ENCODE peak calls at places on chromosomes 6 and 20, in eight cellular contexts. Z is EL; H is iris pigment epithelial cell; U is HEK293T; W is type B pancreatic cell; A is adrenal gland; X is WTC11; S is CD8-positive, alpha-beta memory T cell. Q is an unnamed sample.

GRCh38 chr6:42661540-42662153 is 60.8 kb downstream of the PRPH2 start:
- DNase-seq in X (peak; percentile 78), Z (peak; percentile 75), W (peak; percentile 82), A (peak; percentile 74), U (peak; percentile 76), S (peak; percentile 88), H (peak; percentile 61), Q (peak; percentile 77)

GRCh38 chr6:167551634-167552630 is 227.0 kb downstream of the TTLL2 start:
- DNase-seq in W (no peak), S (no peak), X (no peak), A (no peak), U (no peak), H (no peak), Z (no peak), Q (no peak)

GRCh38 chr6:136980070-136980469 is 58.0 kb downstream of the SLC35D3 start:
- DNase-seq in Z (no peak), H (no peak), U (no peak), X (no peak), W (no peak), S (no peak), A (no peak), Q (no peak)

GRCh38 chr6:129635396-129636164 is 74.4 kb downstream of the ARHGAP18 start:
- DNase-seq in Z (peak; percentile 67), A (no peak), H (peak; percentile 65), X (no peak), W (no peak), U (no peak), S (no peak), Q (peak; percentile 49)

GRCh38 chr6:104601756-104602155 is 258.0 kb downstream of the HACE1 start:
- DNase-seq in A (no peak), U (no peak), W (no peak), H (peak; percentile 34), X (no peak), S (no peak), Z (no peak), Q (no peak)

GRCh38 chr20:46118481-46119020 is 437 bp downstream of the CD40 start:
- DNase-seq in W (no peak), X (peak; percentile 57), H (no peak), Z (peak; percentile 55), S (no peak), U (no peak), A (no peak), Q (peak; percentile 5)

GRCh38 chr6:29757701-29758293 is 34.6 kb downstream of the HLA-F start:
- DNase-seq in H (no peak), U (no peak), A (no peak), X (no peak), W (peak; percentile 32), Z (no peak), S (no peak), Q (no peak)

GRCh38 chr6:129749749-129750120 is 39.8 kb upstream of the ARHGAP18 start:
- DNase-seq in Z (peak; percentile 87), W (no peak), X (no peak), S (peak; percentile 45), H (peak; percentile 91), A (no peak), U (no peak), Q (peak; percentile 67)

GRCh38 chr20:20259534-20259933 is 108.4 kb upstream of the INSM1 start:
- DNase-seq in W (no peak), A (peak; percentile 25), X (no peak), H (no peak), Z (peak; percentile 9), S (no peak), U (no peak), Q (no peak)

GRCh38 chr6:141452354-141452686 is 680.4 kb upstream of the GJE1 start:
- DNase-seq in U (no peak), Z (no peak), X (no peak), S (no peak), W (no peak), H (no peak), A (no peak), Q (no peak)

GRCh38 chr6:107490568-107491058 is 696 bp downstream of the SOBP start:
- DNase-seq in S (no peak), H (no peak), W (no peak), X (no peak), U (no peak), Z (no peak), A (no peak), Q (no peak)

GRCh38 chr6:110930795-110931194 is 27.7 kb upstream of the GTF3C6 start:
- DNase-seq in U (no peak), Z (no peak), X (no peak), A (no peak), H (no peak), W (no peak), S (no peak), Q (no peak)

GRCh38 chr6:137451926-137452325 is 42.3 kb downstream of the OLIG3 start:
- DNase-seq in W (no peak), A (no peak), U (no peak), Z (peak; percentile 46), X (no peak), H (peak; percentile 88), S (no peak), Q (no peak)

GRCh38 chr6:90905351-90905750 is 318.5 kb upstream of the MAP3K7 start:
- DNase-seq in X (no peak), Z (no peak), S (no peak), W (no peak), U (no peak), A (no peak), H (no peak), Q (no peak)

GRCh38 chr6:166583230-166583629 is 3.2 kb downstream of the RAMACL start:
- DNase-seq in Z (no peak), W (no peak), H (no peak), X (no peak), U (no peak), S (no peak), A (no peak), Q (no peak)

GRCh38 chr6:30885481-30885998 is 1.2 kb downstream of the DDR1 start:
- DNase-seq in S (no peak), W (no peak), U (no peak), Z (no peak), A (peak; percentile 33), X (no peak), H (peak; percentile 42), Q (peak; percentile 47)

GRCh38 chr6:41964201-41964887 is 22.7 kb upstream of the CCND3 start:
- DNase-seq in H (no peak), S (no peak), X (no peak), W (no peak), A (no peak), U (no peak), Z (no peak), Q (no peak)

GRCh38 chr6:166997768-166998255 is 1.4 kb upstream of the CEP43 start:
- DNase-seq in A (peak; percentile 81), X (peak; percentile 68), U (peak; percentile 72), H (peak; percentile 81), Z (peak; percentile 75), S (peak; percentile 64), W (peak; percentile 71), Q (peak; percentile 86)

GRCh38 chr6:146767632-146768031 is 168.9 kb downstream of the ADGB start:
- DNase-seq in S (no peak), H (no peak), W (no peak), X (no peak), Z (no peak), U (no peak), A (no peak), Q (no peak)

GRCh38 chr20:63058696-63059335 is 52.1 kb upstream of the BHLHE23 start:
- DNase-seq in W (no peak), H (no peak), S (no peak), Z (no peak), U (no peak), A (no peak), X (peak; percentile 12), Q (no peak)

GRCh38 chr6:1917628-1918371 is 308.1 kb downstream of the FOXC1 start:
- DNase-seq in S (no peak), X (no peak), H (peak; percentile 75), U (no peak), W (no peak), A (no peak), Z (peak; percentile 96), Q (peak; percentile 69)

GRCh38 chr20:37524859-37525708 is 2.6 kb downstream of the BLCAP start:
- DNase-seq in Z (peak; percentile 80), X (no peak), A (peak; percentile 18), U (no peak), W (no peak), H (peak; percentile 56), S (no peak), Q (no peak)

GRCh38 chr6:26286168-26286854 is 78.7 kb upstream of the BTN3A2 start:
- DNase-seq in H (peak; percentile 56), S (peak; percentile 88), W (peak; percentile 79), U (peak; percentile 32), Z (peak; percentile 69), X (peak; percentile 62), A (peak; percentile 62), Q (peak; percentile 77)

GRCh38 chr20:59004763-59005522 is 2.1 kb downstream of the CTSZ start:
- DNase-seq in S (peak; percentile 66), W (no peak), A (peak; percentile 80), Z (no peak), X (no peak), H (no peak), U (no peak), Q (no peak)

GRCh38 chr20:36454664-36455427 is 86.5 kb upstream of the MYL9 start:
- DNase-seq in A (peak; percentile 77), Z (no peak), W (no peak), S (no peak), X (peak; percentile 50), H (no peak), U (no peak), Q (no peak)

GRCh38 chr20:61819921-61820825 is 245.5 kb downstream of the TAF4 start:
- DNase-seq in H (no peak), U (no peak), A (no peak), S (no peak), X (no peak), W (no peak), Z (no peak), Q (no peak)

GRCh38 chr6:157106487-157106886 is 216.8 kb downstream of the TMEM242 start:
- DNase-seq in U (no peak), A (peak; percentile 25), H (peak; percentile 83), Z (peak; percentile 66), W (no peak), X (no peak), S (no peak), Q (peak; percentile 63)

GRCh38 chr6:5752282-5752681 is 254.4 kb downstream of the NRN1 start:
- DNase-seq in A (no peak), X (no peak), S (no peak), U (no peak), H (peak; percentile 86), Z (peak; percentile 50), W (no peak), Q (peak; percentile 92)

GRCh38 chr6:142187209-142187608 is 40.1 kb downstream of the VTA1 start:
- DNase-seq in U (peak; percentile 60), W (no peak), S (no peak), H (peak; percentile 83), Z (no peak), X (no peak), A (peak; percentile 55), Q (peak; percentile 71)

GRCh38 chr6:25017932-25018581 is 82.3 kb upstream of the RIPOR2 start:
- DNase-seq in H (peak; percentile 82), X (peak; percentile 80), A (peak; percentile 24), U (no peak), S (peak; percentile 86), Z (peak; percentile 53), W (no peak), Q (peak; percentile 47)

Q was measured in mesenchymal stem cell.